ENCODE peak calls at places on chromosomes 1 and 21, in eight cellular contexts. A is endodermal cell; W is foreskin keratinocyte; X is effector memory CD4-positive, alpha-beta T cell; V is colonic mucosa; P is mesenchymal stem cell; C is IMR-90; R is naive thymus-derived CD4-positive, alpha-beta T cell. K is an unnamed sample. For H3K4me1, the result is how much of the 10 kb centered on the place peaks cover.

GRCh38 chr1:23424171-23424959 is at the start of gene TCEA3:
- DNase-seq in X (no peak), P (peak), W (no peak), R (peak), C (no peak), A (peak), V (peak), K (no peak)

GRCh38 chr1:151976868-151977267 is 16.8 kb downstream of the S100A10 start:
- DNase-seq in X (no peak), R (no peak), V (peak), A (no peak), W (peak), P (peak), C (peak), K (no peak)

GRCh38 chr1:231065510-231066241 is 25.6 kb upstream of the FAM89A start:
- DNase-seq in W (no peak), X (no peak), P (peak), V (no peak), C (no peak), R (no peak), A (peak), K (no peak)

GRCh38 chr1:110003747-110004428 is 19.3 kb downstream of the AHCYL1 start:
- DNase-seq in C (peak), W (peak), R (no peak), V (peak), P (peak), A (peak), X (no peak), K (no peak)

GRCh38 chr1:115807723-115808122 is 33.2 kb downstream of the NHLH2 start:
- DNase-seq in R (peak), V (peak), A (peak), W (peak), X (no peak), P (peak), C (peak), K (no peak)

GRCh38 chr21:16116798-16117197 is 387.0 kb downstream of the USP25 start:
- DNase-seq in P (no peak), V (no peak), X (no peak), W (peak), A (no peak), C (peak), R (no peak), K (no peak)

GRCh38 chr21:46227811-46228344 is 696 bp downstream of the LSS start:
- DNase-seq in R (no peak), P (peak), C (no peak), X (no peak), V (no peak), W (no peak), A (peak), K (peak)

GRCh38 chr1:92945748-92946270 is 15.5 kb downstream of the DIPK1A start:
- DNase-seq in X (no peak), A (no peak), R (no peak), C (no peak), W (no peak), P (no peak), V (no peak), K (no peak)

GRCh38 chr1:23613191-23614126 is 54.2 kb upstream of the ID3 start:
- DNase-seq in C (no peak), V (no peak), W (no peak), P (no peak), R (peak), A (peak), X (no peak), K (peak)

GRCh38 chr1:61254629-61255323 is 172.4 kb downstream of the NFIA start:
- DNase-seq in R (no peak), X (no peak), W (peak), A (no peak), P (peak), V (peak), C (peak), K (no peak)

DNA sequence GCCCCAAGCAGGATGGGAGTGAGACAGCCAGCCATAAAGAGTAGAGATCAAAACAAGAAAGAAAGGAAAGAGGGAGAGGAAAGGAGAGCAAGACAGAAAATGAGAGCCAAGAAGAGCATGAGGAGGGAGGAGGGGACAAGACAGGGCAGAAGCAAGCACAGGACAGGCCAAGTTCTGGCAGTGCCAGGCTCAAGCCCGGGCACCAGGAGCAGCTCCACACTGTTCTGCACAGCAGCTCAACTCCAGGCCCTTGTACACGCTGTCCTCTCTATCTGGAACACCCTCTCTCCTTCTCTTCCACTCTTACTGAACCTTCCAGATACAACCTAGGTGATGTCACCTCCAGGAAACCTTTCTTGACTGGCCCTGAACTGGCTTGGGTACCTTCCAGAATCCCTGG is 11.7 kb downstream of the IFFO2 start:
- DNase-seq in A (no peak), C (no peak), W (no peak), V (no peak), R (no peak), P (no peak), X (no peak), K (no peak)
- H3K4me1 ChIP-seq in A (under half), C (half or more), W (half or more), V (under half), R (half or more), P (half or more), X (half or more), K (half or more)

GRCh38 chr21:44571296-44571695 is 2.2 kb upstream of the KRTAP10-4 start:
- DNase-seq in R (no peak), C (no peak), A (no peak), V (no peak), X (no peak), W (no peak), P (no peak), K (no peak)
- H3K4me1 ChIP-seq in R (under half), C (under half), A (under half), V (under half), X (under half), W (under half), P (under half), K (under half)

DNA sequence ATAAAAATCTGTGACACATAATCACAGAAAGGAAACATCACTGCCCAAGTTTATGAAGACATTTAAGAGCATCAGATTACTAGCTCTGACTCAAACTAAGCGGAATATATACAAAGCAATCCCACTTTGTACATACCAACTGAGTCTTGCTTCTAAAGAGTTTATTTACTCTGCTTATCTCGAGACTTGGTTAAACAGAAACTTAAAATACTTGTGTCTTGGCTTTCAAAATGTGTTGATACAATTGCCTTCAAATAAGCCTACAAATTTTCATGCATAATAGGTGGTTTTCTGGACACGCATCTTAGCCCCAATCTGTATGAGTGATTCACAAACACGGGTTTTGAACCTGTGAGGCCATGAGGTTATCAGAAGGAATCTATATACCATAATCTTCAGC is 21.0 kb downstream of the CD160 start:
- DNase-seq in P (peak), X (no peak), W (no peak), A (no peak), C (peak), V (no peak), R (no peak), K (no peak)
- H3K4me1 ChIP-seq in P (under half), X (under half), W (under half), A (under half), C (under half), V (under half), R (under half), K (under half)

GRCh38 chr1:159076753-159077656 is at the start of gene AIM2:
- DNase-seq in P (peak), C (no peak), X (peak), A (no peak), W (no peak), V (peak), R (no peak), K (peak)

GRCh38 chr1:159068877-159069276 is 7.7 kb downstream of the AIM2 start:
- DNase-seq in X (no peak), W (peak), V (no peak), R (no peak), C (peak), P (peak), A (no peak), K (no peak)

GRCh38 chr1:159067699-159068621 is 8.6 kb downstream of the AIM2 start:
- DNase-seq in C (no peak), A (no peak), V (no peak), W (peak), X (no peak), R (no peak), P (no peak), K (peak)

GRCh38 chr1:159076438-159076752 is 171 bp downstream of the AIM2 start:
- DNase-seq in P (no peak), C (no peak), V (no peak), A (no peak), W (no peak), R (no peak), X (no peak), K (no peak)

DNA sequence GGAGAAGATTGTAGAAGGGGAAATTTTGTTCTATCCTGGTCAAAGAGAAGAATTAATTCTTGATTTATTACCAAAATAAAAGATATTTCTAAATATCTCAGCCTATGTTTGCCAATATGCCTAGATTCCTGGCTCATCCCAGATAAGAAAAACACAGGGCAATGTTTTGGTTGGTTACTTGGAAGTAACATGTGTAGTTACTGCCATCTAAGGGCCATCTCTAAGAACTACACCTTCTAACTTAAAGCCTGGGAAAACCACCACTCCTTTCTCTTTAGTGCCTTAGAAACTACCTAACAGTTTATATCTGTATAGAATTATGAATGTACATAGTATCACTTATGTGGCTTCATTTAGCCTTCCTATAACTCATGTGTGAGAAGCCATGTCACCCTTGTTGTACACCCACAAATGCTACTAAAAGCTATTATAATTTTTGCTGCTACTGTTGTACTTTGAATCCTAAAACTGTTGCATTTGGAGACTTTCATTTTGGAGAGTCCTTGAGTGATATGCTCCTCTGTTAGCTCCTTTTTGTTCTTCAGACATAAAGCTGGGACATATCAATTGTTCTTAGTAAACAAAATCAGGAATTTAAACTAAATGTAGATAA is 4.5 kb downstream of the AIM2 start:
- DNase-seq in V (no peak), R (peak), C (peak), W (no peak), P (peak), X (no peak), A (no peak), K (no peak)
- H3K4me1 ChIP-seq in V (under half), R (under half), C (under half), W (under half), P (under half), X (under half), A (under half), K (under half)

DNA sequence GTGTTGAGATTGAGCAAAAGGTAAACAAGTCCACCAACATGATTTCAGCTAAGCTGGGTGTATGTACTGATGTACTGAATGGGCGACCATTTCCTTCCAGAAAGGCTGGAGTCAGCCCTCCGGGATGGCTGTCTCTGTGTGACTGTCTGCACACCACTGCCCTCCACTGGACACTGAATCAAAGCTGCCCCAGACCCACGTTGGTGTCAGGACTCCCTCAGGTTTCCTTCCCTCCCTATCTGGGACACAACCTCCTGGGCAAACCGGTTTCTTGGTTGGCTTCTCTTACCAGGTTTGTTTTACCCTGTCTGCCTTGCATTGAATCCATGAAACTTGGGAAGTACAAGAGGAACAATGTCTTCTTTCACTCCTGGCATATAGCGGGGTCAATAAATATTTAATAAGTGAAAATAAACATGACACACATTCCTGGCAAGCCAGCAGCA is 5.3 kb upstream of the SRP9 start:
- DNase-seq in W (peak), V (peak), A (peak), P (peak), X (no peak), C (peak), R (no peak), K (no peak)
- H3K4me1 ChIP-seq in W (under half), V (under half), A (under half), P (under half), X (under half), C (under half), R (under half), K (under half)

GRCh38 chr21:29196664-29197052 is 66.2 kb downstream of the MAP3K7CL start:
- DNase-seq in C (peak), V (no peak), R (no peak), A (no peak), W (no peak), P (no peak), X (no peak), K (no peak)
- H3K4me1 ChIP-seq in C (under half), V (under half), R (under half), A (under half), W (under half), P (under half), X (under half), K (under half)

GRCh38 chr1:37476087-37476452 is 1.7 kb downstream of the ZC3H12A start:
- DNase-seq in R (no peak), C (no peak), X (no peak), W (no peak), A (no peak), V (no peak), P (no peak), K (no peak)
- H3K4me1 ChIP-seq in R (under half), C (half or more), X (half or more), W (under half), A (under half), V (under half), P (half or more), K (half or more)

GRCh38 chr1:52122424-52122823 is 19.5 kb upstream of the ZFYVE9 start:
- DNase-seq in A (no peak), V (no peak), X (no peak), P (no peak), W (no peak), R (no peak), C (no peak), K (no peak)
- H3K4me1 ChIP-seq in A (under half), V (under half), X (under half), P (under half), W (under half), R (under half), C (under half), K (under half)

DNA sequence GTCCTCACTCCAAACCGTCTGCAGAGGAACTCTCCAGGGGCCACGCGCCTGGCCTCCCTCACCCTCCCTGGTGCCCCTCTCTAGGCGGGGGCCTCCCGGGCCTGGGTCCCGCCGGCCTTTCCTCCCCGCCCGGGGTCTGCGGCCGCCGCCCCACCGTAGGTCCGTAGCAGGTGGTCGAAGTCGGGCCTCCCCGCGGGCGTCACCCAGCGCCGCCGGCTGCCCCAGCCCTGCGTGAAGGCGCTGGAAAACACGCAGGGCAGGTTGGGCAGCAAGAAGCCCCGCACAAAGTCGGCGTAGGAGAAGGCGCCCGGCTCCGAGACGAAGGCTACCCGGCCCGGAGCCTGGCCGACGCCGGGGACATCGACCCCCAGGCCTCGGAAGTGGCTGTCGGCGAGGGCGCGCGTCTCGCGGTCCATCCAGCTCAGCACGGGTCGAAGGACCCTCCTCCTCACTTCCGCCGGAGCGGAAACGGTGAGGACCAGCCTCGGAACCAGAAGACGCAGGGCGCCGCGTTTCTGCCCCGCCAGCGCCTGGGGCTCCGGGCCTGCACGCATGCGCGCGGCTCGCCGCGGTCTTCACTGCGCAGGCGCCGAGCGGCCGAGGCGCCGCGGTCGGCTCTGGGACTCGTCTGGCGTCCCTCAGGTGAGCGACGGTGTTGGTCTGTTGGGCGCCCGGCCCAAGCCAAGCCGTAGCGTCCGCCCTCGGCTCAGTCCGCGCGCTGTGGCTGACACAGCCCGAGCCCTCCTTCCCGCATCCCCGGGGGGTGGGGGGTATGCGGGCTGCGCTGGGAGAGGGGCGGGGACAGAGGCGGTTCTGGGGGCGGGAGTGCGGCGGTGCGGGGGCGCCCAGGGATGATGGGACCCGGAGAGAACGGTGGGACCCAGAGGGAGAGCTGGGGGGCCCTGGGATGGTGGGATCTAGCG is at the start of the genes JMJD4 and SNAP47:
- DNase-seq in A (peak), W (peak), R (peak), P (peak), X (peak), V (peak), C (peak), K (peak)
- H3K4me1 ChIP-seq in A (under half), W (under half), R (under half), P (under half), X (under half), V (under half), C (under half), K (under half)

GRCh38 chr1:31640179-31640578 is 4.5 kb downstream of the PEF1 start:
- DNase-seq in R (no peak), V (no peak), X (no peak), A (no peak), P (no peak), C (no peak), W (no peak), K (no peak)

GRCh38 chr1:31642366-31642765 is 2.3 kb downstream of the PEF1 start:
- DNase-seq in X (no peak), P (no peak), W (no peak), C (no peak), R (no peak), V (no peak), A (no peak), K (no peak)

GRCh38 chr1:31637915-31638673 is 6.6 kb downstream of the PEF1 start:
- DNase-seq in V (peak), A (no peak), W (peak), R (no peak), P (no peak), C (no peak), X (no peak), K (no peak)

GRCh38 chr1:31640964-31641363 is 3.7 kb downstream of the PEF1 start:
- DNase-seq in A (no peak), W (no peak), R (no peak), V (no peak), X (no peak), P (no peak), C (no peak), K (no peak)

DNA sequence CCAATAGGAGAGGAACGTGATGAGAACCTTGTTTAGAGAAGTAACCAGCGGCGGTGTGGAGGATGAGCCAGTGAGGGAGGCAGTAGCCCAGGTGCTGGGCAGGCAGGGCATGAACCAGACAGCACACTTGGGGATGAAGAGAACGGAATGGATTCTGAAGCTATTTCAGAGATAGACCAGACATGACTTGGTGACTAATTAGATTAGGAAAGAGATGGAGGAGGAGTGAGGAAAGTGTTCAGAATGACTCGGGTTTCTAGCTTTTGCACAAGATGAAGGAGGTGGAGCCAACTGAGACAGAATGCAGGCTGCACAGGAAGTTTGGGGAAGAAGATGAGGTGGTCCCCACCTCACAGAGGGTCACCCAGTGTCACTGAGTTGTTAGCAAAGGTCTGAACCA is 5.1 kb downstream of the PEF1 start:
- DNase-seq in W (peak), V (no peak), X (no peak), A (no peak), R (no peak), C (peak), P (peak), K (no peak)
- H3K4me1 ChIP-seq in W (under half), V (under half), X (under half), A (under half), R (under half), C (under half), P (under half), K (under half)